ENCODE peak calls at places on chromosome 14, in seven cellular contexts. V is endothelial cell of umbilical vein, W is A549, O is H9, N is PC-3, G is fibroblast of lung, U is OCI-LY7. P is an unnamed sample.

GRCh38 chr14:86847176-86847575 is 1145.8 kb downstream of the GALC start:
- DNase-seq in U (no peak), G (peak; percentile 6), V (no peak), O (no peak), W (no peak), N (no peak), P (no peak)

GRCh38 chr14:21524575-21525518 is 1.3 kb downstream of the SALL2 start:
- DNase-seq in W (no peak), O (no peak), N (no peak), U (no peak), G (no peak), V (no peak), P (no peak)

GRCh38 chr14:101716077-101716950 is 45.2 kb upstream of the PPP2R5C start:
- DNase-seq in W (no peak), U (no peak), O (no peak), V (no peak), G (no peak), N (no peak), P (no peak)

GRCh38 chr14:88249266-88249665 is 73.8 kb downstream of the KCNK10 start:
- DNase-seq in G (no peak), U (no peak), V (no peak), N (peak; percentile 20), W (no peak), O (no peak), P (no peak)

GRCh38 chr14:100237735-100238418 is 1.1 kb upstream of the YY1 start:
- DNase-seq in W (peak; percentile 38), U (peak; percentile 83), V (peak; percentile 34), N (peak; percentile 66), O (peak; percentile 53), G (peak; percentile 52), P (no peak)

GRCh38 chr14:68662395-68662794 is 130.5 kb downstream of the ZFP36L1 start:
- DNase-seq in G (no peak), O (no peak), V (no peak), W (no peak), N (no peak), U (no peak), P (no peak)

GRCh38 chr14:103522028-103522581 is 525 bp downstream of the CKB start:
- DNase-seq in O (no peak), G (peak; percentile 26), W (no peak), V (no peak), N (no peak), U (no peak), P (no peak)

GRCh38 chr14:79404874-79405273 is 806.4 kb downstream of the DIO2 start:
- DNase-seq in O (no peak), W (no peak), V (no peak), G (peak; percentile 11), U (no peak), N (no peak), P (no peak)

GRCh38 chr14:32728957-32729356 is 209.7 kb upstream of the NPAS3 start:
- DNase-seq in O (no peak), W (no peak), G (no peak), V (no peak), U (no peak), N (no peak), P (no peak)

GRCh38 chr14:36863271-36863670 is 201.6 kb downstream of the PAX9 start:
- DNase-seq in O (no peak), G (no peak), U (no peak), V (no peak), N (peak; percentile 33), W (no peak), P (no peak)
- TF ChIP-seq CTCF in O (peak; percentile 51), G (no peak), U (peak; percentile 18), V (no peak), N (peak; percentile 58), W (no peak), P (no peak)

DNA sequence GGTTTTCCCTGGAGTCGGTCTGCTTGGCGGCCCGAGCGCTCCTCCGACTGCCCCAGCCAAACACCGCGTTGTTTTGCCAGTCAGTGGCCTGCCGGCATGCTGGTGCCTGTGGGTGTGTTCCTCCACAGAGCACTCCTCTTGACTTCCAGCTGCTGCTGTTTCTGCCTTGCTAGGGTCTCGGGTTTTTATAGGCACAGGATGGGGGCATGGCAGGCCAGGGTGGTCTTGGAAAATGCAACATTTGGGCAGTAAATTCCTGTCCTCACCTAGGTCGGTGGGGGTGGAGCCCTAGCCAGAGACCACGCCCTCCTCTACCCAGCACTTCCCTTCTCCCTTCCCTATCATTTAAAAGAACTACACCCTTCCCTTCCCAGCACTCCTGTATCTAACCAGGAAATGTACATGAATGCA is 34.7 kb upstream of the VASH1 start:
- DNase-seq in W (no peak), G (no peak), O (peak; percentile 58), N (no peak), U (no peak), V (no peak), P (no peak)
- H3K4me2 ChIP-seq in W (no peak overlapping the region), G (no peak overlapping the region), O (peak overlapping the region; percentile 32), N (no peak overlapping the region), U (no peak overlapping the region), V (no peak overlapping the region), P (no peak overlapping the region)

GRCh38 chr14:75970989-75971388 is 10.8 kb downstream of the TGFB3 start:
- DNase-seq in O (no peak), W (no peak), U (no peak), G (no peak), N (no peak), V (no peak), P (no peak)
- TF ChIP-seq CTCF in O (peak; percentile 32), W (no peak), U (no peak), G (no peak), N (no peak), V (no peak), P (no peak)

GRCh38 chr14:22671622-22672021 is 27.5 kb upstream of the OR6J1 start:
- DNase-seq in N (no peak), G (no peak), V (no peak), U (no peak), O (no peak), W (no peak), P (no peak)

GRCh38 chr14:22667881-22668280 is 23.7 kb upstream of the OR6J1 start:
- DNase-seq in N (no peak), G (no peak), U (no peak), W (no peak), O (no peak), V (no peak), P (no peak)

GRCh38 chr14:22666203-22666893 is 22.2 kb upstream of the OR6J1 start:
- DNase-seq in O (no peak), W (no peak), N (no peak), G (no peak), U (no peak), V (no peak), P (no peak)

GRCh38 chr14:22668863-22669262 is 24.7 kb upstream of the OR6J1 start:
- DNase-seq in O (no peak), G (no peak), V (no peak), N (no peak), U (no peak), W (no peak), P (no peak)

GRCh38 chr14:22668417-22668816 is 24.3 kb upstream of the OR6J1 start:
- DNase-seq in O (no peak), N (peak; percentile 32), V (no peak), U (no peak), G (peak; percentile 79), W (no peak), P (peak; percentile 38)
- H3K4me2 ChIP-seq in O (no peak overlapping the region), N (no peak overlapping the region), V (no peak overlapping the region), U (no peak overlapping the region), G (no peak overlapping the region), W (peak overlapping the region; percentile 61), P (no peak overlapping the region)

DNA sequence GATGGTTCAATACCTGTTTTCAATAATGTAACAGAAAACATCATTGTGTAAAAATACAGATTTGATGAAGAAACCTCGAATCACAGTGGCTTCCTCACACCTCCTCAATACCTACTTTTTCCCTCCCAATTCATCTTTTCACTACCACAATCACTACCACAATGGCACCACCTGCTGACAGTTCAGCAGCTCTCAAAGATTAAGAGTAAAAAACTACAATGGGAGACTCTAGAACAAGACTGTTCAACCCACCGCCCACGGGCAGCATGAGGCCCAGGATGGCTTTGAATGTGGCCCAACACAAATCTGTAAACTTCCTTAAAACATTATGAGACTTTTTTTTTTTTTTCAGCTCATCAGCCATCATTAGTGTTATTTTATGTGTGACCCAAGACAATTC is 15.2 kb downstream of the MED6 start:
- DNase-seq in V (no peak), N (peak; percentile 11), U (no peak), O (no peak), G (no peak), W (no peak), P (no peak)
- TF ChIP-seq CTCF in V (no peak), N (no peak), U (peak; percentile 32), O (no peak), G (no peak), W (no peak), P (no peak)

GRCh38 chr14:23631702-23632460 is 4.3 kb upstream of the DHRS2 start:
- DNase-seq in G (peak; percentile 85), W (peak; percentile 75), O (peak; percentile 90), V (peak; percentile 81), N (peak; percentile 71), U (peak; percentile 63), P (peak; percentile 70)
- H3K4me2 ChIP-seq in G (no peak overlapping the region), W (peak overlapping the region; percentile 27), O (no peak overlapping the region), V (no peak overlapping the region), N (no peak overlapping the region), U (no peak overlapping the region), P (peak overlapping the region; percentile 34)

GRCh38 chr14:106141242-106142220 is 615.1 kb downstream of the TMEM121 start:
- DNase-seq in N (no peak), U (no peak), W (no peak), G (no peak), O (no peak), V (no peak), P (no peak)
- TF ChIP-seq CTCF in N (peak; percentile 13), U (no peak), W (no peak), G (no peak), O (no peak), V (no peak), P (peak; percentile 34)